ENCODE peak calls at places on chromosome 12, in seven cellular contexts. Y is mesendoderm, H is IMR-90, S is neuronal stem cell, Q is H1, C is mesenchymal stem cell, K is trophoblast cell. E is an unnamed sample.

GRCh38 chr12:131001493-131001892 is 47.8 kb downstream of the ADGRD1 start:
- DNase-seq in K (no peak), C (no peak), Q (no peak), H (no peak), S (no peak), Y (no peak), E (no peak)

GRCh38 chr12:27305673-27306504 is 26.7 kb upstream of the BMAL2 start:
- DNase-seq in K (peak), H (peak), S (no peak), C (peak), Y (peak), Q (no peak), E (no peak)

GRCh38 chr12:38926501-38926900 is 21.1 kb upstream of the CPNE8 start:
- DNase-seq in Y (no peak), K (no peak), S (no peak), H (no peak), Q (no peak), C (no peak), E (no peak)

GRCh38 chr12:70842942-70843341 is 77.6 kb downstream of the PTPRR start:
- DNase-seq in C (no peak), Q (no peak), H (no peak), S (no peak), K (no peak), Y (no peak), E (no peak)

GRCh38 chr12:77850698-77851097 is 20.0 kb downstream of the NAV3 start:
- DNase-seq in S (no peak), C (no peak), K (no peak), Q (no peak), Y (no peak), H (no peak), E (no peak)

GRCh38 chr12:62520361-62520760 is 53.7 kb downstream of the MON2 start:
- DNase-seq in K (no peak), Q (no peak), Y (no peak), H (no peak), C (no peak), S (no peak), E (no peak)

GRCh38 chr12:98671459-98671858 is 26.4 kb downstream of the APAF1 start:
- DNase-seq in H (no peak), K (no peak), Q (no peak), C (no peak), S (no peak), Y (no peak), E (no peak)

GRCh38 chr12:67068773-67069450 is 200.2 kb upstream of the CAND1 start:
- DNase-seq in S (peak), K (peak), C (peak), Y (peak), H (peak), Q (peak), E (peak)

GRCh38 chr12:106113042-106113441 is 25.7 kb downstream of the NUAK1 start:
- DNase-seq in Y (peak), C (peak), Q (no peak), H (peak), K (no peak), S (no peak), E (no peak)

GRCh38 chr12:103855036-103855712 is 14.1 kb upstream of the NT5DC3 start:
- DNase-seq in S (no peak), C (peak), Y (no peak), Q (no peak), K (peak), H (peak), E (no peak)

GRCh38 chr12:106767954-106768501 is 6.5 kb upstream of the RIC8B start:
- DNase-seq in H (no peak), S (peak), Y (peak), C (no peak), K (peak), Q (no peak), E (peak)

GRCh38 chr12:110578522-110579238 is 4.4 kb downstream of the PPTC7 start:
- DNase-seq in C (no peak), Q (no peak), S (no peak), K (no peak), Y (no peak), H (no peak), E (no peak)
- H3K23ac ChIP-seq in C (no peak), Q (no peak), S (no peak), K (no peak), Y (no peak), H (no peak), E (no peak)

DNA sequence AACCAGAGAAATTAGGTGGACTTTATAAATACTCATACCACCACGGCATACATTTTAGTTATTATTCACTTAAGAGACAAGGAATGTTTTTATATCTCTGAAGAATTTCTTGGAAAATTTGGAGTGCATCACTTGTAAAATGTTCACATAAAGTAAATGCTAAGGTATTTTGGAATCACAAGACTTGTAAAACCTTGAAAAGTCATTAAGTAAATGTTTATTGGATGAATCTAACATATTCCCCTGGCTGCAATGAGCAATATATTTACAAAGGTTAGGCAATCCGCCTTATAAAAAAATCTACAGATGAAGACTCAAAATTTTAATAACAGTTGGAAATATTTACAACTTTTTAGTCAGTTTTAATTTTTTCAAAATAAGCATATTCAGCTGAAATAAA is 287.4 kb upstream of the ALG10 start:
- DNase-seq in Q (no peak), C (no peak), S (no peak), H (no peak), K (no peak), Y (no peak), E (no peak)
- H3K23ac ChIP-seq in Q (no peak), C (no peak), S (no peak), H (no peak), K (no peak), Y (no peak), E (no peak)

GRCh38 chr12:6899837-6900519 is 4.6 kb upstream of the LRRC23 start:
- DNase-seq in Y (peak), K (peak), S (no peak), C (peak), H (peak), Q (no peak), E (peak)
- H3K23ac ChIP-seq in Y (no peak), K (no peak), S (no peak), C (no peak), H (no peak), Q (no peak), E (no peak)

DNA sequence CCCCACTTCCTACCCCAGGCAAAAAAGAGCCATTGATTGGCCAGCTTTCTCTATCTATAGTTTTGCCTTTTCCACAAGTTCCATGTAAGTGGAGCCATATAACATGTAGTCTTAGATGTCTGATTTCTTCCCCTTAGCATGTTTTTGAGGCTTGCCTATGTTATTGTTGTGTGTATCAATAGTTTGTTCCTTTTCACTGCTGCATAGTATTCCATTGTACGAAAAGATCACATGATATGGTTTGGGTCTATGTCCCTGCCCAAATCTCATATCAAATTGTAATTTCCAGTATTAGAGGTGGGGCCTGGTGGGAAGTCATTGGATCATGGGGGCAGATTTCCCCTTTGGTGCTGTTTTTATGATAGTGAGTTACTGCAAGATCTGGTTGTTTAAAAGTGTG is 93.6 kb upstream of the RFLNA start:
- DNase-seq in C (no peak), Y (no peak), S (no peak), H (no peak), Q (no peak), K (no peak), E (no peak)
- H3K23ac ChIP-seq in C (no peak), Y (no peak), S (no peak), H (no peak), Q (no peak), K (no peak), E (no peak)

GRCh38 chr12:75404231-75404630 is 13.3 kb downstream of the GLIPR1L2 start:
- DNase-seq in Y (no peak), C (no peak), K (no peak), H (no peak), Q (no peak), S (no peak), E (no peak)
- H3K23ac ChIP-seq in Y (no peak), C (no peak), K (no peak), H (no peak), Q (no peak), S (no peak), E (no peak)

GRCh38 chr12:1929985-1930815 is 11.7 kb upstream of the CACNA2D4 start:
- DNase-seq in H (no peak), K (no peak), C (no peak), S (no peak), Y (no peak), Q (peak), E (peak)
- H3K23ac ChIP-seq in H (no peak), K (no peak), C (no peak), S (no peak), Y (no peak), Q (no peak), E (no peak)

DNA sequence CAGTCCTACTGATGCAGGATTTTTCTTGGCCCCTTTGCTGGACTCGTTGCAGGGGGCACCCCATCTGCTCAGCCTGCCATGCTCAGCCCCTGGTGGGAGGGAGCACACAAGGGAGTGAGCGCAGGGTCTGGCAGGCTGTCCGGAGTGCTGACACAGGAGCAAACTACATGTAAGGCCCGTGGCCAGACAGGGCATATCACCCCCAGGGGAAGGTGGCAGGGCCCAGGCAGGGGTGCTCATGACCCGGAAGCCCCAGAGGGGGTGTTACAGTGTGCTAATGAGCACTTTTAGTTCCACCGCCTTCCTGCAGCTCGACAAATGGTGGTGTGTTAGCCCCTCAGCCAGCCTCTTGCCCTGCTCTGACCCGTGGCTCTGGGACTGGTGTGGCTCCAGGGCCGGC is 645.6 kb upstream of the TMEM132C start:
- DNase-seq in Y (peak), H (no peak), K (no peak), Q (no peak), C (no peak), S (no peak), E (no peak)
- H3K23ac ChIP-seq in Y (no peak), H (no peak), K (no peak), Q (no peak), C (no peak), S (peak), E (no peak)

DNA sequence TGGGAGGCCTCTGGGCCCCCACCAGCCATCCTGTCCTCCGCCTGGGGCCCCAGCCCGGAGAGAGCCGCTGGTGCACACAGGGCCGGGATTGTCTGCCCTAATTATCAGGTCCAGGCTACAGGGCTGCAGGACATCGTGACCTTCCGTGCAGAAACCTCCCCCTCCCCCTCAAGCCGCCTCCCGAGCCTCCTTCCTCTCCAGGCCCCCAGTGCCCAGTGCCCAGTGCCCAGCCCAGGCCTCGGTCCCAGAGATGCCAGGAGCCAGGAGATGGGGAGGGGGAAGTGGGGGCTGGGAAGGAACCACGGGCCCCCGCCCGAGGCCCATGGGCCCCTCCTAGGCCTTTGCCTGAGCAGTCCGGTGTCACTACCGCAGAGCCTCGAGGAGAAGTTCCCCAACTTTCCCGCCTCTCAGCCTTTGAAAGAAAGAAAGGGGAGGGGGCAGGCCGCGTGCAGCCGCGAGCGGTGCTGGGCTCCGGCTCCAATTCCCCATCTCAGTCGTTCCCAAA is 612 bp upstream of the GAPDH start:
- DNase-seq in C (no peak), H (peak), K (peak), Q (peak), Y (peak), S (peak), E (peak)
- H3K23ac ChIP-seq in C (no peak), H (peak), K (no peak), Q (no peak), Y (peak), S (peak), E (no peak)